ENCODE peak calls at places on chromosome 22, in five cellular contexts. I is astrocyte of the cerebellum, E is IMR-90, Y is small intestine, B is uterus. H is an unnamed sample.

GRCh38 chr22:19889951-19890350 is 35.3 kb upstream of the GNB1L start:
- DNase-seq in I (no peak), E (no peak), Y (no peak), B (no peak), H (no peak)

GRCh38 chr22:43529954-43530863 is 118.4 kb downstream of the MPPED1 start:
- DNase-seq in I (no peak), E (no peak), Y (peak; percentile 3), B (no peak), H (no peak)

GRCh38 chr22:23685205-23685784 is 5.5 kb upstream of the RGL4 start:
- DNase-seq in I (no peak), E (peak; percentile 33), Y (peak; percentile 25), B (peak; percentile 4), H (peak; percentile 5)

GRCh38 chr22:20549232-20549841 is 41.9 kb downstream of the MED15 start:
- DNase-seq in I (no peak), E (no peak), Y (no peak), B (peak; percentile 33), H (no peak)

GRCh38 chr22:43393132-43393844 is 18.5 kb upstream of the MPPED1 start:
- DNase-seq in I (no peak), E (no peak), Y (no peak), B (no peak), H (no peak)

GRCh38 chr22:23826510-23827350 is 12.1 kb downstream of the DERL3 start:
- DNase-seq in I (no peak), E (peak; percentile 26), Y (no peak), B (no peak), H (peak; percentile 75)

GRCh38 chr22:32761251-32761903 is 40.1 kb upstream of the TIMP3 start:
- DNase-seq in I (peak; percentile 16), E (peak; percentile 79), Y (no peak), B (no peak), H (peak; percentile 31)

GRCh38 chr22:23673826-23674690 is 16.8 kb upstream of the RGL4 start:
- DNase-seq in I (no peak), E (no peak), Y (no peak), B (no peak), H (no peak)

GRCh38 chr22:44108806-44109385 is 71.8 kb upstream of the PARVG start:
- DNase-seq in I (no peak), E (no peak), Y (no peak), B (no peak), H (peak; percentile 30)

GRCh38 chr22:42439821-42440674 is 7.8 kb upstream of the NFAM1 start:
- DNase-seq in I (no peak), E (peak; percentile 49), Y (no peak), B (peak; percentile 38), H (no peak)

GRCh38 chr22:20276468-20276867 is 8.3 kb upstream of the RTN4R start:
- DNase-seq in I (no peak), E (no peak), Y (no peak), B (no peak), H (no peak)

GRCh38 chr22:29431986-29432385 is 6.4 kb upstream of the RFPL1 start:
- DNase-seq in I (no peak), E (no peak), Y (peak; percentile 52), B (no peak), H (no peak)

GRCh38 chr22:28481725-28482124 is 197.9 kb downstream of the TTC28 start:
- DNase-seq in I (no peak), E (no peak), Y (no peak), B (no peak), H (no peak)

GRCh38 chr22:20741634-20742581 is 32.0 kb upstream of the SERPIND1 start:
- DNase-seq in I (no peak), E (peak; percentile 13), Y (peak; percentile 58), B (no peak), H (peak; percentile 22)

GRCh38 chr22:20573176-20573829 is 65.9 kb downstream of the MED15 start:
- DNase-seq in I (no peak), E (peak; percentile 50), Y (no peak), B (no peak), H (no peak)

GRCh38 chr22:27213766-27214581 is 556.6 kb downstream of the MIAT start:
- DNase-seq in I (peak; percentile 53), E (peak; percentile 55), Y (no peak), B (peak; percentile 80), H (peak; percentile 60)

GRCh38 chr22:18987765-18988164 is 51.7 kb upstream of the PRODH start:
- DNase-seq in I (no peak), E (no peak), Y (peak; percentile 45), B (no peak), H (no peak)

GRCh38 chr22:38190581-38190980 is 9.0 kb upstream of the PLA2G6 start:
- DNase-seq in I (no peak), E (no peak), Y (no peak), B (no peak), H (no peak)

GRCh38 chr22:26318975-26319374 is 110.1 kb upstream of the ASPHD2 start:
- DNase-seq in I (no peak), E (no peak), Y (no peak), B (no peak), H (peak; percentile 31)

GRCh38 chr22:29654420-29654819 is 51.0 kb downstream of the NF2 start:
- DNase-seq in I (no peak), E (no peak), Y (no peak), B (no peak), H (no peak)

GRCh38 chr22:25120093-25120561 is 79.5 kb upstream of the CRYBB3 start:
- DNase-seq in I (no peak), E (no peak), Y (peak; percentile 89), B (no peak), H (no peak)

GRCh38 chr22:23984430-23984829 is 4.5 kb downstream of the GSTT2 start:
- DNase-seq in I (peak; percentile 22), E (peak; percentile 38), Y (peak; percentile 54), B (no peak), H (no peak)

GRCh38 chr22:24436553-24436952 is 9.2 kb downstream of the ADORA2A start:
- DNase-seq in I (no peak), E (no peak), Y (no peak), B (no peak), H (no peak)

GRCh38 chr22:33842006-33842354 is 78.3 kb downstream of the LARGE1 start:
- DNase-seq in I (no peak), E (no peak), Y (no peak), B (no peak), H (no peak)
- H3K4me3 ChIP-seq in I (no peak overlapping the region), E (no peak overlapping the region), Y (no peak overlapping the region), B (no peak overlapping the region), H (no peak overlapping the region)

DNA sequence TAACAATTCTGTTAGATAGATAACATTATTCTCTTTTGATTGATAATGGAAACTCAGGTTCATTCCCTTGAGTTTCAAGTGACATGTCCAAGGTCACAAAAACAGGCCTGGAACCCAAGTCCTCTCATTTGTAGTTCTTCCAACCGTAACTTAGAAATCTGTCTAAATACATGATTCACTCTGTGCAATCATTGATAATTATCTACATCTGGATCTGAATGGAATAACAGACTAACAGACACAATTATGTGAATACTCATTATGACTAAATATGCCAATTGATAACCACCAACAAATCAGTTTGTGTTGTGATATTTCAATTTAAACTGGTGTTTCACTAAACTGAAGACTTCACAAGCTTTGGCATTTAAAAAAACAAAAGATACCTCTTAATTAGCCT is 71.0 kb downstream of the RBFOX2 start:
- DNase-seq in I (no peak), E (no peak), Y (no peak), B (no peak), H (no peak)
- H3K4me3 ChIP-seq in I (no peak overlapping the region), E (no peak overlapping the region), Y (no peak overlapping the region), B (no peak overlapping the region), H (no peak overlapping the region)

GRCh38 chr22:17114958-17115235 is 6.3 kb downstream of the TMEM121B start:
- DNase-seq in I (no peak), E (no peak), Y (no peak), B (no peak), H (no peak)

GRCh38 chr22:17114173-17114957 is 6.8 kb downstream of the TMEM121B start:
- DNase-seq in I (no peak), E (no peak), Y (no peak), B (no peak), H (no peak)

GRCh38 chr22:17116931-17117330 is 4.2 kb downstream of the TMEM121B start:
- DNase-seq in I (no peak), E (no peak), Y (no peak), B (no peak), H (no peak)

GRCh38 chr22:17115927-17116326 is 5.2 kb downstream of the TMEM121B start:
- DNase-seq in I (no peak), E (no peak), Y (no peak), B (no peak), H (no peak)

GRCh38 chr22:17115311-17115710 is 5.8 kb downstream of the TMEM121B start:
- DNase-seq in I (no peak), E (no peak), Y (no peak), B (no peak), H (no peak)
- H3K4me3 ChIP-seq in I (no peak overlapping the region), E (no peak overlapping the region), Y (no peak overlapping the region), B (no peak overlapping the region), H (no peak overlapping the region)

GRCh38 chr22:46280999-46281623 is 13.3 kb downstream of the TTC38 start:
- DNase-seq in I (no peak), E (no peak), Y (peak; percentile 21), B (no peak), H (no peak)

GRCh38 chr22:46276563-46276962 is 8.8 kb downstream of the TTC38 start:
- DNase-seq in I (no peak), E (no peak), Y (no peak), B (no peak), H (no peak)

GRCh38 chr22:46281866-46282678 is 14.3 kb downstream of the TTC38 start:
- DNase-seq in I (no peak), E (no peak), Y (no peak), B (no peak), H (no peak)

GRCh38 chr22:46278656-46279645 is 11.1 kb downstream of the TTC38 start:
- DNase-seq in I (no peak), E (no peak), Y (no peak), B (no peak), H (no peak)

DNA sequence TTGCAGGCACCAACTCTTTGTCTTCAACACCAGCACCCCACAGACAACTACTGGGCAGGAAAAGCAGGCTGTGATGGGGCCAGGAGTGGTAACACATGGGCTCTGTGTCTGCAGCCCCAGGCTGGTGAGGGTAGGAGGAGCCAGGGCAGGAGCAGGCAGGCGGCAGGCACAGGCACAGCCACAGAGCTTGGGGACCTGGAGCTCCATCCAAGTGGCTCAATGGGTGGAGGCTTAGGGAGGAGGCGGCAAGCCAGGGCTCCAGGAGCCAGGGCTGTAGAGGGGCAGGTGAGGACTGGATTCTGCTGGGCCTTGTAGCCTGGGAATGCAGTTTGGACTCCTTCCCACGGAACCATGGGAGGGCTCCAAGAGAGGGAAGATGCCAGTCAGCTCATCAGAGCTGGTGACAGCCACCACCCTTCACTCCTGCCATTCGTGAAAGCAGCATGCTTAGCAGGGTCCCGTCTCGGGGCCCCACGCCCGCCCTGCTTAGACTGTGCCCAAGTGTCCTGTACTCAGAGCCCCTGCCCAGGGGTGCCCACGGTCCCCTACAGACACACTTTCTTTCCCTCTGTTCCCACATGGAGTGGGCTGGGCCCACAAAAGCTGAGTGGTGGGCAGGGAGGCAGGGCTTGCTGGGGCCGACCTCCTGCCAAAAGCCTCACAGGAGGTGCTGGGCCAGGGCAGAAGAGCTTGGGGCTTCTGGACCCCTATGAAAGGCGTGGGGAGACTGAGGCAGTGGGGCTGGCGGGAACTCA is 12.4 kb downstream of the TTC38 start:
- DNase-seq in I (no peak), E (no peak), Y (no peak), B (no peak), H (no peak)
- H3K4me3 ChIP-seq in I (no peak overlapping the region), E (no peak overlapping the region), Y (no peak overlapping the region), B (no peak overlapping the region), H (no peak overlapping the region)

H was measured in AG10803.